ENCODE peak calls at places on chromosomes 7 and 10, in eight cellular contexts. P, C, O, E, W, F, J and S are unnamed samples. For H3K4me1, the result is how much of the 10 kb centered on the place peaks cover.

GRCh38 chr10:118621304-118621942 is 26.0 kb upstream of the PRLHR start:
- DNase-seq in P (no peak), J (no peak), C (no peak), F (no peak), W (no peak), O (no peak), E (no peak), S (no peak)

GRCh38 chr7:147803625-147804024 is 786.9 kb upstream of the C7orf33 start:
- DNase-seq in C (no peak), F (no peak), O (no peak), E (no peak), W (no peak), J (no peak), P (no peak), S (peak)

GRCh38 chr10:30820282-30820991 is 190.9 kb upstream of the LYZL2 start:
- DNase-seq in E (no peak), F (no peak), P (no peak), W (no peak), O (no peak), J (peak), C (no peak), S (peak)

GRCh38 chr7:155590215-155591023 is 44.1 kb upstream of the CNPY1 start:
- DNase-seq in C (no peak), O (no peak), E (no peak), P (peak), W (no peak), J (peak), F (peak), S (no peak)

GRCh38 chr10:25895856-25896255 is 38.2 kb upstream of the MYO3A start:
- DNase-seq in P (no peak), F (no peak), J (no peak), C (no peak), O (no peak), W (no peak), E (no peak), S (no peak)

GRCh38 chr10:92757066-92757716 is 67.4 kb downstream of the HHEX start:
- DNase-seq in E (peak), P (peak), O (peak), F (peak), C (peak), W (peak), J (peak), S (peak)

GRCh38 chr10:24251547-24251946 is 42.6 kb downstream of the KIAA1217 start:
- DNase-seq in W (no peak), P (no peak), C (no peak), F (no peak), E (no peak), O (no peak), J (no peak), S (no peak)

GRCh38 chr10:119005377-119006043 is 24.0 kb upstream of the NANOS1 start:
- DNase-seq in C (no peak), E (no peak), O (no peak), P (no peak), J (peak), F (no peak), W (no peak), S (peak)

GRCh38 chr10:128528781-128529180 is 402.6 kb upstream of the MKI67 start:
- DNase-seq in O (no peak), C (no peak), P (no peak), E (no peak), F (no peak), J (no peak), W (no peak), S (no peak)

GRCh38 chr10:117804470-117805011 is 242.2 kb downstream of the RAB11FIP2 start:
- DNase-seq in C (no peak), W (peak), O (no peak), P (no peak), F (no peak), E (no peak), J (no peak), S (no peak)

GRCh38 chr10:71070741-71071140 is 141.6 kb upstream of the UNC5B start:
- DNase-seq in W (no peak), C (no peak), P (no peak), J (no peak), O (no peak), E (no peak), F (no peak), S (no peak)

GRCh38 chr7:17095001-17095574 is 203.4 kb upstream of the AHR start:
- DNase-seq in W (no peak), O (no peak), F (no peak), J (no peak), P (peak), E (no peak), C (peak), S (peak)

GRCh38 chr7:92527300-92528187 is 776 bp downstream of the PEX1 start:
- DNase-seq in F (peak), O (peak), C (no peak), E (peak), W (peak), P (peak), J (peak), S (peak)

GRCh38 chr7:108181073-108181985 is 51.2 kb upstream of the LAMB4 start:
- DNase-seq in P (no peak), F (peak), C (no peak), J (peak), E (peak), O (no peak), W (no peak), S (peak)

GRCh38 chr7:47953822-47954221 is 5.6 kb upstream of the PKD1L1 start:
- DNase-seq in F (no peak), J (no peak), E (no peak), O (no peak), W (no peak), P (no peak), C (no peak), S (no peak)

GRCh38 chr7:14336256-14336655 is 346.8 kb upstream of the ETV1 start:
- DNase-seq in E (no peak), P (no peak), W (no peak), F (no peak), C (no peak), J (peak), O (no peak), S (no peak)

GRCh38 chr7:106064329-106064728 is 47.8 kb downstream of the SYPL1 start:
- DNase-seq in E (no peak), O (peak), C (no peak), F (peak), W (no peak), P (no peak), J (no peak), S (no peak)
- H3K4me1 ChIP-seq in E (under half), O (under half), C (under half), F (half or more), W (under half), P (half or more), J (under half), S (under half)

DNA sequence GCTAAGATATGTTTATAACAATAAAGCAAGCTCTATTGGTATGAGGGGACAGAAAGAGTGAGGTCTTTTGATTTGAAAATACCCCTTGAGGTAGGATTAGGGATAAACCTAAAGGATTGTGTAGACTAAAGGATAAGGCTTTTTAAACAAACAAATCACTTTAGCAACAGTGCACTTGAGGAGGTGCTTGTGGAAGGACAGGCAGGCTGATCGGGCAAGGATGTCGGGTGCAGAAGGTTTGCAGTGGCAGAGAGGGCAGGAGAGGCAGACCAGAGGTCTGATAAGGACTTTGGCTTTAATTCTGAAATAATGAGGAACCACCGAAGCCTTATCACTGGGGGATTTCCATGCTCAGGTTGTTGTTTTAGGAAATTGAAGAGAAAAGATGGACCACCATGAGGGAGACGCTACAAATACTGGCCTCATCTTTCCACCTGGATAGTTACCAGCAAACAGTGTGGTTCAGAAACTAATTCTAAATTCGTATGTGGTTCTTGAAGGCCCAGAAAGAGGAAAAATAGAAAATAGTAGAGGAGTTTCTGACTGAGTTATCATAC is 119.5 kb upstream of the KLF6 start:
- DNase-seq in F (no peak), O (no peak), W (no peak), J (no peak), C (no peak), P (no peak), E (no peak), S (no peak)
- TF ChIP-seq CTCF in F (no peak), O (no peak), W (no peak), J (no peak), C (no peak), P (no peak), E (no peak), S (no peak)

GRCh38 chr7:99784007-99784406 is at the start of gene CYP3A4:
- DNase-seq in W (peak), P (no peak), C (no peak), E (no peak), J (no peak), F (no peak), O (no peak), S (no peak)
- H3K4me1 ChIP-seq in W (under half), P (under half), C (under half), E (under half), J (under half), F (under half), O (under half), S (under half)

GRCh38 chr7:98294798-98295382 is 13.4 kb downstream of the BRI3 start:
- DNase-seq in E (peak), C (peak), W (peak), F (peak), J (peak), P (peak), O (peak), S (peak)

GRCh38 chr7:98296833-98297232 is 15.3 kb downstream of the BRI3 start:
- DNase-seq in J (no peak), E (no peak), W (no peak), P (no peak), O (no peak), F (no peak), C (no peak), S (no peak)

GRCh38 chr7:98300595-98301372 is 19.3 kb downstream of the BRI3 start:
- DNase-seq in J (no peak), P (no peak), W (no peak), O (no peak), C (no peak), F (no peak), E (no peak), S (no peak)

GRCh38 chr7:98295467-98296220 is 14.2 kb downstream of the BRI3 start:
- DNase-seq in P (no peak), O (no peak), F (no peak), J (no peak), W (no peak), E (no peak), C (no peak), S (no peak)

DNA sequence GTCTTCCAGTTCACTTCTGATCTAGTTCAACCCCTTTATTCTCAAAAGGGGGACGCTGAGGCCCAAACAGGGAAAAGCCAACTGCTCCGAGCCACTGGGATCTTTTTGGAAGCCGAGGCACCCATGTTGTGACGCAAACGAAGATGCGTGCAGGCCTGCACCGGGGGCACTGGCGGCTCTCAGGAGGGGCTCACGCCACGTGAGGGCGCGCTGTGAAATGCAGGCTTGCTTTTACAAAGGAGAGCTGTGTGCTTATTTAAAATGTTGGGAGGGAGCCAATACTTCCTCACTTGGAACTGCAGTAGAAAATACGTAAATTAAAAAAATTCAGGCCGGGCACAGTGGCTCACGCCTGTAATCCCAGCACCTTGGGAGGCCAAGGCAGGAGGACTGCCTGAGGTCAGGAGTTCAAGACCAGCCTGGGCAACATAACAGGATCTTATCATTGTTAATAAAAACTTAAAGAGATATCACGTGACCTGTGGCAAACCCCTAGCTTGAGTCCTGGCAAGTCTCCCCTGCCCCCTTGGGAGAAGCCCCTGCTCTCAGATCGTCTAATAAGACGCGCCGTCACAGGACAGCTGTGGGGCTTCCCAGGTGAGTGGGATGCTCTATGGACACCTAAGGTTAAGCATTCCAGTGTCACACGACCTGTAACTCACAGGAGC is 16.3 kb downstream of the BRI3 start:
- DNase-seq in F (no peak), W (no peak), P (no peak), O (no peak), C (no peak), E (no peak), J (no peak), S (no peak)
- TF ChIP-seq CTCF in F (no peak), W (no peak), P (no peak), O (no peak), C (no peak), E (no peak), J (no peak), S (no peak)

GRCh38 chr7:83814480-83814879 is 165.5 kb upstream of the SEMA3E start:
- DNase-seq in J (no peak), W (no peak), E (no peak), F (no peak), C (no peak), O (no peak), P (no peak), S (no peak)

GRCh38 chr7:83821866-83822265 is 172.9 kb upstream of the SEMA3E start:
- DNase-seq in F (no peak), J (no peak), W (no peak), E (no peak), C (no peak), O (no peak), P (no peak), S (no peak)

GRCh38 chr7:83824214-83824613 is 175.3 kb upstream of the SEMA3E start:
- DNase-seq in C (no peak), P (no peak), O (no peak), J (peak), W (no peak), F (no peak), E (no peak), S (peak)

GRCh38 chr7:83820641-83821040 is 171.7 kb upstream of the SEMA3E start:
- DNase-seq in O (no peak), E (no peak), C (no peak), P (no peak), J (no peak), F (no peak), W (no peak), S (no peak)

DNA sequence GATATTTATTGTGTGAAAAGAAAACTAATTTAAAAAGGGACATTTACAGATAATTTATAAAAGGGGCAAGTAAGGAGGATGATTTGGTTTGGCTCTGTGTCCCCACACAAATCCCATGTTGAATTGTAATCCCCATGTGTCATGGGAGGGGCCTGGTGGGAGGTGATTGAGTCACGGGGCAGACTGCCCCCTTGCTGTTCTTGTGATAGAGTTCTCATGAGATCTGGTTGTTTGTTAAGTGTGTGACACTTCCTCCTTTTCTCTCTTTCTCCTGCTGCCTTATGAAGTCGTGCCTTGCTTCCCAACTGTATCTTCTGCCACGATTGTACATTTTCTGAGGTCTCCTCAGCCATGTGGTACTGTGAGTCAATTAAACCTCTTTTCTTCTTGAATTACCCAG is 171.0 kb upstream of the SEMA3E start:
- DNase-seq in J (no peak), P (no peak), F (no peak), C (no peak), E (no peak), O (no peak), W (no peak), S (no peak)
- H3K4me1 ChIP-seq in J (under half), P (under half), F (under half), C (under half), E (under half), O (under half), W (under half), S (under half)

GRCh38 chr7:117950601-117951278 is 77.5 kb upstream of the CTTNBP2 start:
- DNase-seq in O (peak), F (no peak), J (no peak), E (no peak), P (no peak), C (no peak), W (peak), S (no peak)
- TF ChIP-seq CTCF in O (no peak), F (no peak), J (no peak), E (no peak), P (no peak), C (no peak), W (no peak), S (no peak)

GRCh38 chr7:116218747-116219146 is 8.4 kb downstream of the TES start:
- DNase-seq in E (no peak), W (no peak), C (no peak), P (no peak), J (no peak), F (no peak), O (no peak), S (no peak)
- H3K4me1 ChIP-seq in E (half or more), W (under half), C (under half), P (half or more), J (under half), F (under half), O (under half), S (under half)

GRCh38 chr7:151087247-151088018 is 1.2 kb downstream of the AGAP3 start:
- DNase-seq in P (peak), W (peak), C (no peak), J (peak), F (no peak), O (peak), E (no peak), S (peak)
- TF ChIP-seq CTCF in P (no peak), W (no peak), C (no peak), J (peak), F (no peak), O (no peak), E (peak), S (peak)

DNA sequence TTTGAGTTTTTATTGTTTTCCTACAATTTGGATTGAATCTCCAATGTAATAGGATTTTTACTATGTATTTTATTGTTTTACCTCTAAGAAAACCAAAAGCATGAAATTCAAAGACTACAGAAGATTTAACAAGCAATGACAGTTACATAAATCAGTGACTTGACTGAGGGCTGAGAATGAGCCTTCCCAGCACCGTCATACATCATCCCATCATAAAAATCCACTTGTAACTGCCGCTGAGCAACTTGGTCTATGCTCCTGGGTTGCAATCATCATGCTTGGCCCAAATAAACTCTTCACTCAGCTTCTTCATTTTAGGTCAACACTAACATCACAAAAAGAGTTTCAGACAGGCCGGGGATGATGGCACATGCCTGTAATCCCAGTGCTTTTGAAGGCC is 13.5 kb downstream of the LARP4B start:
- DNase-seq in W (no peak), J (no peak), P (no peak), F (no peak), C (no peak), O (no peak), E (no peak), S (no peak)
- H3K4me1 ChIP-seq in W (under half), J (under half), P (half or more), F (under half), C (under half), O (under half), E (under half), S (under half)